ENCODE peak calls at places on chromosomes 3 and 15, in four cellular contexts. B is upper lobe of right lung, U is epithelial cell of esophagus, S is body of pancreas. E is an unnamed sample.

GRCh38 chr3:78791745-78792144 is 976.1 kb downstream of the ROBO1 start:
- DNase-seq in S (no peak), U (no peak), B (no peak), E (no peak)

GRCh38 chr3:185939721-185940120 is 1.9 kb upstream of the TRA2B start:
- DNase-seq in S (no peak), B (no peak), U (peak; percentile 40), E (no peak)

GRCh38 chr3:154615451-154615850 is 185.5 kb upstream of the GPR149 start:
- DNase-seq in U (no peak), S (no peak), B (no peak), E (no peak)

GRCh38 chr3:106282931-106283330 is 414.1 kb upstream of the CBLB start:
- DNase-seq in U (no peak), B (no peak), S (no peak), E (no peak)

GRCh38 chr15:68637755-68638405 is 59.1 kb downstream of the CORO2B start:
- DNase-seq in B (no peak), U (no peak), S (peak; percentile 36), E (no peak)

GRCh38 chr3:117853923-117854322 is 1144.3 kb downstream of the TUSC7 start:
- DNase-seq in S (no peak), U (peak; percentile 85), B (no peak), E (no peak)

GRCh38 chr3:193680220-193680619 is 87.2 kb downstream of the OPA1 start:
- DNase-seq in U (no peak), B (no peak), S (no peak), E (no peak)

GRCh38 chr3:24435581-24435980 is 59.1 kb downstream of the THRB start:
- DNase-seq in S (no peak), B (no peak), U (no peak), E (no peak)

GRCh38 chr3:175200391-175200790 is 341.3 kb downstream of the NAALADL2 start:
- DNase-seq in S (no peak), U (no peak), B (no peak), E (no peak)

GRCh38 chr15:34951993-34952392 is 17.5 kb downstream of the AQR start:
- DNase-seq in U (no peak), S (no peak), B (no peak), E (no peak)

GRCh38 chr15:23566070-23567050 is 886 bp downstream of the MKRN3 start:
- DNase-seq in U (peak; percentile 63), S (no peak), B (peak; percentile 67), E (no peak)

GRCh38 chr15:23561914-23562313 is 3.6 kb upstream of the MKRN3 start:
- DNase-seq in S (no peak), U (no peak), B (no peak), E (no peak)

GRCh38 chr15:23564798-23565394 is 578 bp upstream of the MKRN3 start:
- DNase-seq in B (no peak), U (no peak), S (no peak), E (no peak)

GRCh38 chr15:23567921-23568320 is 2.4 kb downstream of the MKRN3 start:
- DNase-seq in B (no peak), U (no peak), S (no peak), E (no peak)

GRCh38 chr15:23565395-23566069 is at the start of gene MKRN3:
- DNase-seq in S (no peak), U (peak; percentile 74), B (peak; percentile 69), E (no peak)
- H3K4me3 ChIP-seq in S (no peak within 1 kb of the TSS), U (peak within 1 kb of the TSS; percentile 48), B (peak within 1 kb of the TSS; percentile 37), E (no peak within 1 kb of the TSS)

GRCh38 chr3:195258449-195259145 is 12.4 kb downstream of the XXYLT1 start:
- DNase-seq in B (peak; percentile 57), U (peak; percentile 37), S (no peak), E (no peak)

GRCh38 chr3:195259564-195260285 is 11.2 kb downstream of the XXYLT1 start:
- DNase-seq in B (peak; percentile 94), S (peak; percentile 80), U (peak; percentile 83), E (peak; percentile 50)

GRCh38 chr3:195260286-195260905 is 10.6 kb downstream of the XXYLT1 start:
- DNase-seq in B (no peak), U (no peak), S (no peak), E (no peak)

GRCh38 chr3:195257454-195258448 is 13.2 kb downstream of the XXYLT1 start:
- DNase-seq in U (no peak), S (no peak), B (no peak), E (no peak)

GRCh38 chr3:195259146-195259563 is 11.8 kb downstream of the XXYLT1 start:
- DNase-seq in S (no peak), U (peak; percentile 46), B (no peak), E (no peak)
- H3K4me3 ChIP-seq in S (no peak overlapping the region), U (no peak overlapping the region), B (peak overlapping the region; percentile 76), E (peak overlapping the region; percentile 84)

GRCh38 chr15:58553365-58553918 is 121.7 kb downstream of the LIPC start:
- DNase-seq in U (no peak), B (no peak), S (no peak), E (no peak)

GRCh38 chr15:58551084-58551763 is 119.4 kb downstream of the LIPC start:
- DNase-seq in B (peak; percentile 30), U (no peak), S (no peak), E (no peak)

GRCh38 chr15:58549780-58550064 is 117.9 kb downstream of the LIPC start:
- DNase-seq in U (no peak), B (no peak), S (no peak), E (no peak)

GRCh38 chr15:58552505-58553364 is 120.9 kb downstream of the LIPC start:
- DNase-seq in S (no peak), U (no peak), B (no peak), E (no peak)

DNA sequence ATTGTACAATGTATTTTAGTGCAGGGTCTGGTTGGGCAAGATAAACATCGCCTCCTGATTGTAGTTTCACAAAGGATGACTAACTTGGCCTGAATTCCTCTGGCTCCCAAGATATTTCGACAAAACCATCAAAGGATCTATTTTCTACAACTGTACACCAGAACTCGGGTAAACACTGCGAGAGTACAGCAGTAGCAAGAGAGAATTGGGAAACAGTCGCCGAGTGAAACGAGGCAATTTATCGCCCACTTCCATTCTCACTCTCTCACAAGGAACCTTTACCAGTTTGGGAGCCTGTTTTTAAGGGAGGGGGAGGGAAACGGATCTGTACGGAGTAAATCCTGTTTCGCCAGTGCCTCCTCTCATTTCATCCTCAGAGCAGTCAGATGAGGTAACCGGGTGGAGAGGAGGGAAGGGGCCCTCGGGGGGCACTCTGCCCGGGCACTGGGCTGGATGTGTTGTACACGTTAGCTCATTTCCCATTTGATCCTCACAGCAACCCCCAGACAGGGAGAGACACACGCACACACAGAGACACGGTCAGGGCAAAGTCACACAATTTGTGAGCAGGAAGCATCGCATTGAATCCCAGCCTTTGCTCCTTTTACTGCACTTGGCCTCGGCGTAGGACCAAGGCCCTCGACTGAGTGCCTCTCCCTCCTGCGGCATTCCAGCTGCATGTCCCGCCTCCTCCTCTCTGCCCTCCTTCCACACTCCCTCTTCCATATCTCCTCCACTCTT is 120.1 kb downstream of the LIPC start:
- DNase-seq in U (peak; percentile 78), S (no peak), B (no peak), E (no peak)
- H3K4me3 ChIP-seq in U (no peak overlapping the region), S (no peak overlapping the region), B (peak overlapping the region; percentile 29), E (peak overlapping the region; percentile 33)

GRCh38 chr3:172087198-172087597 is 47.8 kb downstream of the FNDC3B start:
- DNase-seq in B (no peak), S (no peak), U (peak; percentile 54), E (no peak)

GRCh38 chr3:172087827-172088580 is 48.6 kb downstream of the FNDC3B start:
- DNase-seq in U (peak; percentile 92), S (no peak), B (no peak), E (no peak)

GRCh38 chr3:172084871-172085556 is 45.6 kb downstream of the FNDC3B start:
- DNase-seq in U (no peak), B (no peak), S (no peak), E (no peak)

GRCh38 chr3:172085557-172085895 is 46.1 kb downstream of the FNDC3B start:
- DNase-seq in B (no peak), U (no peak), S (no peak), E (no peak)

GRCh38 chr3:172086071-172086470 is 46.7 kb downstream of the FNDC3B start:
- DNase-seq in U (no peak), S (no peak), B (no peak), E (no peak)
- H3K4me3 ChIP-seq in U (no peak overlapping the region), S (no peak overlapping the region), B (no peak overlapping the region), E (no peak overlapping the region)

GRCh38 chr15:76996526-76997401 is 1.8 kb downstream of the PSTPIP1 start:
- DNase-seq in U (peak; percentile 48), S (no peak), B (peak; percentile 62), E (no peak)
- H3K4me3 ChIP-seq in U (no peak overlapping the region), S (no peak overlapping the region), B (peak overlapping the region; percentile 42), E (peak overlapping the region; percentile 29)

GRCh38 chr3:158102219-158102612 is 4.0 kb downstream of the SHOX2 start:
- DNase-seq in U (no peak), B (no peak), S (no peak), E (no peak)

GRCh38 chr3:158103956-158104338 is 2.3 kb downstream of the SHOX2 start:
- DNase-seq in U (no peak), B (no peak), S (no peak), E (no peak)

GRCh38 chr3:158102660-158103085 is 3.5 kb downstream of the SHOX2 start:
- DNase-seq in U (no peak), S (no peak), B (no peak), E (no peak)

GRCh38 chr3:158104346-158105020 is 1.7 kb downstream of the SHOX2 start:
- DNase-seq in U (no peak), S (no peak), B (no peak), E (no peak)

GRCh38 chr3:158103131-158103955 is 2.9 kb downstream of the SHOX2 start:
- DNase-seq in U (no peak), B (peak; percentile 61), S (no peak), E (no peak)
- H3K4me3 ChIP-seq in U (no peak overlapping the region), B (no peak overlapping the region), S (no peak overlapping the region), E (peak overlapping the region; percentile 51)

E was measured in ascending aorta.